ENCODE peak calls at places on chromosomes 2 and 18, in seven cellular contexts. One of them, this sample, is unnamed.
A peak's percentile ranks its signal among the peaks of the same experiment; 100 is the strongest.

GRCh38 chr2:139968588-139968987 is 1188.4 kb upstream of the NXPH2 start:
- DNase-seq in activated naive CD4-positive, alpha-beta T cell treated with anti-CD3 and anti-CD28 coated beads, Interleukin-2, amount 10 ng/mL, durations not matched to agents 7 days and 5 days: no peak
- DNase-seq in right cardiac atrium: no peak
- DNase-seq in naive thymus-derived CD4-positive, alpha-beta T cell: no peak
- DNase-seq in mesenteric fat pad: no peak
- DNase-seq in activated T-cell treated with anti-CD3 and anti-CD28 coated beads for 1 hour: no peak
- DNase-seq in pancreas: no peak
- DNase-seq in this sample: no peak

GRCh38 chr18:36247036-36247435 is 50.5 kb upstream of the FHOD3 start:
- DNase-seq in activated naive CD4-positive, alpha-beta T cell treated with anti-CD3 and anti-CD28 coated beads, Interleukin-2, amount 10 ng/mL, durations not matched to agents 7 days and 5 days: no peak
- DNase-seq in right cardiac atrium: no peak
- DNase-seq in naive thymus-derived CD4-positive, alpha-beta T cell: no peak
- DNase-seq in mesenteric fat pad: no peak
- DNase-seq in activated T-cell treated with anti-CD3 and anti-CD28 coated beads for 1 hour: no peak
- DNase-seq in pancreas: no peak
- DNase-seq in this sample: no peak

GRCh38 chr2:200373196-200373595 is 66.7 kb downstream of the SPATS2L start:
- DNase-seq in activated naive CD4-positive, alpha-beta T cell treated with anti-CD3 and anti-CD28 coated beads, Interleukin-2, amount 10 ng/mL, durations not matched to agents 7 days and 5 days: no peak
- DNase-seq in right cardiac atrium: no peak
- DNase-seq in naive thymus-derived CD4-positive, alpha-beta T cell: no peak
- DNase-seq in mesenteric fat pad: no peak
- DNase-seq in activated T-cell treated with anti-CD3 and anti-CD28 coated beads for 1 hour: no peak
- DNase-seq in pancreas: no peak
- DNase-seq in this sample: no peak

GRCh38 chr2:135916232-135916631 is 40.0 kb upstream of the MCM6 start:
- DNase-seq in activated naive CD4-positive, alpha-beta T cell treated with anti-CD3 and anti-CD28 coated beads, Interleukin-2, amount 10 ng/mL, durations not matched to agents 7 days and 5 days: no peak
- DNase-seq in right cardiac atrium: no peak
- DNase-seq in naive thymus-derived CD4-positive, alpha-beta T cell: peak; percentile 29
- DNase-seq in mesenteric fat pad: no peak
- DNase-seq in activated T-cell treated with anti-CD3 and anti-CD28 coated beads for 1 hour: no peak
- DNase-seq in pancreas: no peak
- DNase-seq in this sample: no peak

GRCh38 chr2:167579826-167580225 is 667.6 kb downstream of the STK39 start:
- DNase-seq in activated naive CD4-positive, alpha-beta T cell treated with anti-CD3 and anti-CD28 coated beads, Interleukin-2, amount 10 ng/mL, durations not matched to agents 7 days and 5 days: no peak
- DNase-seq in right cardiac atrium: no peak
- DNase-seq in naive thymus-derived CD4-positive, alpha-beta T cell: no peak
- DNase-seq in mesenteric fat pad: no peak
- DNase-seq in activated T-cell treated with anti-CD3 and anti-CD28 coated beads for 1 hour: no peak
- DNase-seq in pancreas: no peak
- DNase-seq in this sample: no peak

GRCh38 chr2:154457291-154457690 is 241.2 kb upstream of the KCNJ3 start:
- DNase-seq in activated naive CD4-positive, alpha-beta T cell treated with anti-CD3 and anti-CD28 coated beads, Interleukin-2, amount 10 ng/mL, durations not matched to agents 7 days and 5 days: no peak
- DNase-seq in right cardiac atrium: no peak
- DNase-seq in naive thymus-derived CD4-positive, alpha-beta T cell: no peak
- DNase-seq in mesenteric fat pad: no peak
- DNase-seq in activated T-cell treated with anti-CD3 and anti-CD28 coated beads for 1 hour: no peak
- DNase-seq in pancreas: no peak
- DNase-seq in this sample: no peak

GRCh38 chr2:8644605-8645175 is 37.2 kb upstream of the ID2 start:
- DNase-seq in activated naive CD4-positive, alpha-beta T cell treated with anti-CD3 and anti-CD28 coated beads, Interleukin-2, amount 10 ng/mL, durations not matched to agents 7 days and 5 days: no peak
- DNase-seq in right cardiac atrium: peak; percentile 78
- DNase-seq in naive thymus-derived CD4-positive, alpha-beta T cell: no peak
- DNase-seq in mesenteric fat pad: peak; percentile 88
- DNase-seq in activated T-cell treated with anti-CD3 and anti-CD28 coated beads for 1 hour: no peak
- DNase-seq in pancreas: no peak
- DNase-seq in this sample: peak; percentile 91

GRCh38 chr2:182921234-182921633 is 54.8 kb upstream of the FRZB start:
- DNase-seq in activated naive CD4-positive, alpha-beta T cell treated with anti-CD3 and anti-CD28 coated beads, Interleukin-2, amount 10 ng/mL, durations not matched to agents 7 days and 5 days: no peak
- DNase-seq in right cardiac atrium: no peak
- DNase-seq in naive thymus-derived CD4-positive, alpha-beta T cell: no peak
- DNase-seq in mesenteric fat pad: no peak
- DNase-seq in activated T-cell treated with anti-CD3 and anti-CD28 coated beads for 1 hour: no peak
- DNase-seq in pancreas: no peak
- DNase-seq in this sample: no peak

GRCh38 chr2:127146820-127147502 is 40.0 kb upstream of the BIN1 start:
- DNase-seq in activated naive CD4-positive, alpha-beta T cell treated with anti-CD3 and anti-CD28 coated beads, Interleukin-2, amount 10 ng/mL, durations not matched to agents 7 days and 5 days: no peak
- DNase-seq in right cardiac atrium: no peak
- DNase-seq in naive thymus-derived CD4-positive, alpha-beta T cell: no peak
- DNase-seq in mesenteric fat pad: peak; percentile 51
- DNase-seq in activated T-cell treated with anti-CD3 and anti-CD28 coated beads for 1 hour: no peak
- DNase-seq in pancreas: no peak
- DNase-seq in this sample: no peak

This sample was measured in cardiac septum.